ENCODE peak calls at places on chromosome 15, in seven cellular contexts. S is testis, C is upper lobe of left lung, E is OCI-LY7, Q is colonic mucosa, U is RWPE2, L is ovary. G is an unnamed sample.

GRCh38 chr15:79090487-79091203 is at the start of gene RASGRF1:
- DNase-seq in S (peak; percentile 21), C (peak; percentile 75), E (no peak), Q (peak; percentile 16), U (peak; percentile 71), L (no peak), G (peak; percentile 38)

GRCh38 chr15:85475317-85475701 is 94.9 kb downstream of the AKAP13 start:
- DNase-seq in S (no peak), C (no peak), E (peak; percentile 85), Q (no peak), U (no peak), L (no peak), G (no peak)

GRCh38 chr15:98955331-98955730 is 52.3 kb downstream of the PGPEP1L start:
- DNase-seq in S (peak; percentile 33), C (no peak), E (no peak), Q (peak; percentile 40), U (no peak), L (peak; percentile 56), G (no peak)

GRCh38 chr15:71115567-71116351 is 488 bp downstream of the THSD4 start:
- DNase-seq in S (peak; percentile 63), C (peak; percentile 91), E (no peak), Q (peak; percentile 72), U (no peak), L (peak; percentile 28), G (peak; percentile 39)

GRCh38 chr15:24954783-24955548 is at the start of the genes SNRPN and SNURF:
- DNase-seq in S (peak; percentile 89), C (peak; percentile 92), E (no peak), Q (peak; percentile 71), U (peak; percentile 85), L (peak; percentile 72), G (peak; percentile 82)

GRCh38 chr15:96274698-96275097 is 55.8 kb upstream of the NR2F2 start:
- DNase-seq in S (no peak), C (no peak), E (no peak), Q (no peak), U (no peak), L (no peak), G (no peak)

GRCh38 chr15:69014454-69014853 is at the start of gene NOX5:
- DNase-seq in S (no peak), C (no peak), E (no peak), Q (peak; percentile 45), U (no peak), L (no peak), G (no peak)

GRCh38 chr15:85869124-85869523 is 74.4 kb upstream of the KLHL25 start:
- DNase-seq in S (no peak), C (no peak), E (no peak), Q (no peak), U (no peak), L (no peak), G (no peak)

GRCh38 chr15:34759347-34759746 is 4.5 kb upstream of the GJD2 start:
- DNase-seq in S (no peak), C (no peak), E (no peak), Q (no peak), U (no peak), L (no peak), G (no peak)

GRCh38 chr15:57827021-57827420 is 120.5 kb downstream of the POLR2M start:
- DNase-seq in S (no peak), C (no peak), E (no peak), Q (no peak), U (no peak), L (no peak), G (no peak)

GRCh38 chr15:99472416-99473145 is 93.2 kb upstream of the MEF2A start:
- DNase-seq in S (no peak), C (no peak), E (no peak), Q (no peak), U (no peak), L (no peak), G (no peak)

GRCh38 chr15:62828364-62828763 is 214.2 kb upstream of the TPM1 start:
- DNase-seq in S (no peak), C (no peak), E (no peak), Q (no peak), U (no peak), L (no peak), G (no peak)

GRCh38 chr15:66655997-66656396 is 46.0 kb upstream of the SMAD6 start:
- DNase-seq in S (no peak), C (no peak), E (no peak), Q (no peak), U (no peak), L (no peak), G (no peak)
- H3K4me3 ChIP-seq in S (no peak overlapping the region), C (peak overlapping the region; percentile 6), E (no peak overlapping the region), Q (no peak overlapping the region), U (no peak overlapping the region), L (no peak overlapping the region), G (no peak overlapping the region)

GRCh38 chr15:28192772-28193171 is 93.7 kb upstream of the OCA2 start:
- DNase-seq in S (no peak), C (no peak), E (no peak), Q (no peak), U (no peak), L (no peak), G (no peak)
- H3K36me3 ChIP-seq in S (no peaks in the 10 kb centered on the region), C (peaks cover 67% of the 10 kb centered on the region), E (peaks cover 57% of the 10 kb centered on the region), Q (peaks cover 5% of the 10 kb centered on the region), U (peaks cover 72% of the 10 kb centered on the region), L (no peaks in the 10 kb centered on the region), G (peaks cover 37% of the 10 kb centered on the region)

DNA sequence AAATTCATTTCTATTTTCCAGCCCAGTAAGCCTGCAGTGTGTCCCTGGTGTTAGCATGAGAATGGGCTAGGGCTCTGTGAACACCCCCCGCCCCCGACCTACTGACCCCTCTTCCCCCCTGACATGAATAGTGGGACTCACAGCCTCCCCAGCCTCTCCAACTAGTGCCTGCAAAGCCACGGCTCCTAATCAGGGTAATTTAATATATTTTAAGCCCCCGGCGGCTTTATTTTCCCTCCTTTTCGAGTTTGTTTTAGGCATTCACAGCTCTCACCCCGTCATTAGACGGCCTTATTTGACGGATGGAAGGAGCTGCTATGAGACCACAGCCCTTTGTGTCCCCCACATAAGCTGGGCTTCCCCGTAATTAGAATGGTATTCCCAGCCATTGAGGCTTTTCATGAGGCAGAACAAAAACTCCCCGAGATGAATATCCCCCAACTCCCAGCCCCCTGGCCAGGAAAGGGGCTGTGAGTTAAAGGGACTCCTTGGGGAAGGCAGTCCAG is 78.3 kb upstream of the POLG start:
- DNase-seq in S (no peak), C (no peak), E (no peak), Q (no peak), U (no peak), L (no peak), G (no peak)
- H3K4me3 ChIP-seq in S (no peak overlapping the region), C (no peak overlapping the region), E (no peak overlapping the region), Q (no peak overlapping the region), U (no peak overlapping the region), L (no peak overlapping the region), G (no peak overlapping the region)

DNA sequence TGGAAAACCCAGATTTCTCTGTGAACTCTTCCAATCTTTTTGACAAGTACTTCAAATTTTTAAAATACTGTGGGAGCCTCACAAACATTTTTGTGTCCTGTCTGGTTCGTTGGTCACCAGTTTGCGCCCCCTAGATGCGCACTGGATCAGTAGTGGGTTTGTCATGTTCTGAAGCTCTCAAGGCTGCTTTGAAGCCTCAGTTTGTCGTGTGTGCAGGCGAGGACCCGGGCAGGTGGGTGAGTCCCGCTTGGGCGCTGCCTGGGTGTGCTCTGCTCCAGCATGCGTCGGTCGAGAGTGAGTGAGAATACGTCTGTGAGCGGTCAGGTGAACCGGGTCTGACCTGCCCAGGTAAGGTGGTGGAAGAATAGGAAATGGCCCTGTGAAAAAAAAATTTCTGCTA is 17.3 kb upstream of the AEN start:
- DNase-seq in S (no peak), C (no peak), E (no peak), Q (no peak), U (no peak), L (no peak), G (no peak)
- H3K36me3 ChIP-seq in S (no peaks in the 10 kb centered on the region), C (no peaks in the 10 kb centered on the region), E (no peaks in the 10 kb centered on the region), Q (no peaks in the 10 kb centered on the region), U (no peaks in the 10 kb centered on the region), L (no peaks in the 10 kb centered on the region), G (no peaks in the 10 kb centered on the region)